ENCODE peak calls at places on chromosomes 3 and 15, in four cellular contexts. R, P, C and Z are unnamed samples.

GRCh38 chr15:68276668-68277067 is 877 bp upstream of the FEM1B start:
- DNase-seq in R (no peak), P (no peak), C (no peak), Z (no peak)

GRCh38 chr3:154904328-154904727 is 175.8 kb upstream of the MME start:
- DNase-seq in P (peak; percentile 54), R (no peak), C (no peak), Z (no peak)

GRCh38 chr3:28250999-28251398 is 9.6 kb downstream of the CMC1 start:
- DNase-seq in P (peak; percentile 21), C (no peak), R (no peak), Z (no peak)

GRCh38 chr3:81565066-81565465 is 196.4 kb downstream of the GBE1 start:
- DNase-seq in C (no peak), R (no peak), P (peak; percentile 6), Z (no peak)

GRCh38 chr3:139439278-139439677 is 37.0 kb downstream of the RBP2 start:
- DNase-seq in R (no peak), P (no peak), C (no peak), Z (no peak)

GRCh38 chr3:23696842-23697241 is 108.9 kb upstream of the UBE2E1 start:
- DNase-seq in P (peak; percentile 72), C (no peak), R (peak; percentile 67), Z (no peak)

GRCh38 chr3:63151893-63152292 is 126.2 kb upstream of the SYNPR start:
- DNase-seq in P (no peak), C (no peak), R (no peak), Z (no peak)

GRCh38 chr3:50502225-50502583 is 1.2 kb downstream of the CACNA2D2 start:
- DNase-seq in C (no peak), P (no peak), R (no peak), Z (no peak)

GRCh38 chr15:33780011-33780768 is 188.1 kb upstream of the CHRM5 start:
- DNase-seq in C (no peak), P (no peak), R (no peak), Z (no peak)

GRCh38 chr15:97745481-97746071 is 214.9 kb upstream of the ARRDC4 start:
- DNase-seq in P (no peak), C (no peak), R (peak; percentile 48), Z (no peak)

GRCh38 chr15:37086521-37086920 is 13.8 kb downstream of the MEIS2 start:
- DNase-seq in P (peak; percentile 7), R (no peak), C (no peak), Z (no peak)

GRCh38 chr15:90762109-90762508 is 45.0 kb downstream of the BLM start:
- DNase-seq in R (peak; percentile 35), C (peak; percentile 39), P (peak; percentile 68), Z (peak; percentile 81)

GRCh38 chr15:58069008-58069407 is 3.5 kb upstream of the ALDH1A2 start:
- DNase-seq in R (no peak), P (no peak), C (no peak), Z (no peak)

GRCh38 chr3:127867986-127868385 is 45.7 kb upstream of the MGLL start:
- DNase-seq in P (no peak), R (no peak), C (no peak), Z (no peak)

GRCh38 chr15:89155656-89156055 is 65.7 kb downstream of the RLBP1 start:
- DNase-seq in R (no peak), P (no peak), C (no peak), Z (peak; percentile 86)

GRCh38 chr15:90004671-90005070 is 3.5 kb downstream of the ZNF710 start:
- DNase-seq in R (peak; percentile 46), P (peak; percentile 99), C (peak; percentile 58), Z (peak; percentile 66)

GRCh38 chr15:42736793-42737528 is at the start of gene CDAN1:
- DNase-seq in C (peak; percentile 96), R (peak; percentile 95), P (peak; percentile 75), Z (peak; percentile 95)

GRCh38 chr3:158809642-158810041 is 7.8 kb downstream of the MFSD1 start:
- DNase-seq in P (peak; percentile 37), C (no peak), R (no peak), Z (no peak)

GRCh38 chr3:61778095-61778494 is 216.7 kb downstream of the PTPRG start:
- DNase-seq in R (no peak), P (no peak), C (no peak), Z (no peak)

GRCh38 chr3:114417682-114418081 is 123.9 kb downstream of the TIGIT start:
- DNase-seq in C (no peak), P (no peak), R (no peak), Z (no peak)

GRCh38 chr3:39146083-39146501 is 7.3 kb downstream of the CSRNP1 start:
- DNase-seq in R (peak; percentile 79), C (peak; percentile 74), P (no peak), Z (peak; percentile 64)
- H3K4me1 ChIP-seq in R (peaks cover 84% of the 10 kb centered on the region), C (no peaks in the 10 kb centered on the region), P (peaks cover 51% of the 10 kb centered on the region), Z (peaks cover 66% of the 10 kb centered on the region)

DNA sequence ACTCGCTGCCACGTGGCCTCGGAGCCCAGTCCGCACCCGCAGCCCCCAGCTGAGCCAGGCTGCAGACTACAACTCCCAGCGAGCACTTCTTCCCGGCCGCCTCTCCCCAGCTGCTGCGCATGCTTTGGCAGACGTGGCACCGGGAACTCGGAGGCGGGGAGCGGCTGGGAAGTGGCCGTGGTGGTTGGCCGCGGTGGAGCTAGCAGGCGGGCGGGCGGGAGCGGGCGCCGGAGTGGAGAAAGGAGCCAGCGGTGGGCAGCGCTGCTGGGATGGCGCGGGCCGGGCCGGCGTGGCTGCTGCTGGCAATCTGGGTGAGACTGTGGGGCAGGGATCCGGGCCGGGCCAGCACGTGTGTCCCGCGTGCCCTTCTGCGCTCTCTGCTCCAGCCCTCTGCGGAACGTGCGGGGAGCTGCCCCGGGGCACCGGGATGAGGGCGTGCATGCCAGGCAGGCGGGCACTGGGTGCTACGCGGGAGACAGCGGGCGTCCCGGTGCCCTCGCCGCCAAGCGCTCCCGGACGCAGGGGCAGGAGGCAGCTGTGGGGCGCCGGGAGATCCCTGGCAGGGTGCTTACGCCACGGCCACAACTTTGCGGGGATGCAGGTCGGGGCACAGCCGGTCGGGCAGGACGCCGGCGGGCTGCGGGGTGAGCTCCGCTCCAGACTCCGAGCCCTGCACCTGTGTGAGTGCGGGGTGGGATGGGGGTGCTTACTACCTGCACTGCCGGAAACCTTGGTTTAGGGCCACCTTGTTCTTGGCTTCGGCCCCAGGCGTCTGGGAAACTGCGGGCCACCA is at the start of gene PDIA5:
- DNase-seq in P (peak; percentile 86), C (peak; percentile 95), R (peak; percentile 92), Z (peak; percentile 93)
- TF ChIP-seq POLR2A in P (peak; percentile 79), C (peak; percentile 95), R (peak; percentile 79), Z (peak; percentile 90)

GRCh38 chr3:185760550-185760949 is 64.3 kb downstream of the IGF2BP2 start:
- DNase-seq in P (no peak), C (no peak), R (no peak), Z (no peak)
- H3K4me3 ChIP-seq in P (no peak overlapping the region), C (no peak overlapping the region), R (no peak overlapping the region), Z (no peak overlapping the region)

GRCh38 chr3:13569201-13569600 is 20.3 kb downstream of the FBLN2 start:
- DNase-seq in R (no peak), P (no peak), C (no peak), Z (no peak)

GRCh38 chr3:13566769-13567310 is 17.9 kb downstream of the FBLN2 start:
- DNase-seq in C (no peak), R (no peak), P (no peak), Z (no peak)

GRCh38 chr3:13566462-13566748 is 17.5 kb downstream of the FBLN2 start:
- DNase-seq in R (no peak), C (no peak), P (no peak), Z (no peak)

GRCh38 chr3:13568515-13568995 is 19.6 kb downstream of the FBLN2 start:
- DNase-seq in R (no peak), P (no peak), C (no peak), Z (no peak)

DNA sequence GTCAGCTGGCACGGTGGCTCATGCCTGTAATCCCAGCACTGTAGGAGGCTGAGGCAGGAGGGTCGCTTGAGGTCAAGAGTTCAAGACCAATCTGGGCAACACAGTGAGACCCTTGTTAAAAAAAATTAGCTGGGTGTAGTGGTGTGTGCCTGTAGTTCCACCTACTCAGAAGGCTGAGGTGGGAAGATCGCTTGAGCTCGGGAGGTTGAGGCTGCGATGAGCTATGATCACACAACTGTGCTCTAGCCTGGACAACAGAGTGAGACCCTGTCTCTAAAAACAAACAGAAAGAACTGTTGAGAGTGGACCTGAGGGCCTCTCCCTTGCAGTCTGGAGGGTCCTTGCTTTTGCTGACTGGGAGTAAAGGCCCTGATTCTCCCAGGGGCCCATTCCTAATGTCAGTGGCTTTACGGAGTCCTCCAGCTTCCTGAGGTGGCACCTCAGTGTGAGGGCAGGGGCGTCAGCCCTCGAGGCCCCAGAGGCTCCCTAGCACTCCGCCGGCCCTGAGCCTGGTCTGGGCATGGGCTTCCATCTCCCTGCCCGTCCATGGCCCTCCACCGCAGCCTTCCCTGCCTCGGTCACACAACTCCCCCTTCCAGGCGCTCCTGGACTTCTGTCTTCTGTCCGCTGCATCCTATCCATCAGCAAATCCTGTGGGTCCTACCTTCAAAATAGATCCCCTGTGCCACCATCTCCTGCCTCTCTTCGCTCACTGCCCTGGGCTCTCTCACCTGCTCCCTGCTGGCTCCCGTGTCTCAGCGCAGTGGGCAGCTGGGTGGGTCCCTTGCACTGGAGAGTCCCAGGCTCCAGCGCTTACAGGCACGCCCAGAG is 19.0 kb downstream of the FBLN2 start:
- DNase-seq in R (no peak), P (no peak), C (no peak), Z (no peak)
- H3K4me1 ChIP-seq in R (no peaks in the 10 kb centered on the region), P (no peaks in the 10 kb centered on the region), C (no peaks in the 10 kb centered on the region), Z (no peaks in the 10 kb centered on the region)

GRCh38 chr3:172522871-172523818 is at the start of gene TNFSF10:
- DNase-seq in C (peak; percentile 71), P (peak; percentile 22), R (peak; percentile 87), Z (peak; percentile 79)
- TF ChIP-seq POLR2A in C (peak; percentile 84), P (no peak), R (peak; percentile 97), Z (peak; percentile 73)

DNA sequence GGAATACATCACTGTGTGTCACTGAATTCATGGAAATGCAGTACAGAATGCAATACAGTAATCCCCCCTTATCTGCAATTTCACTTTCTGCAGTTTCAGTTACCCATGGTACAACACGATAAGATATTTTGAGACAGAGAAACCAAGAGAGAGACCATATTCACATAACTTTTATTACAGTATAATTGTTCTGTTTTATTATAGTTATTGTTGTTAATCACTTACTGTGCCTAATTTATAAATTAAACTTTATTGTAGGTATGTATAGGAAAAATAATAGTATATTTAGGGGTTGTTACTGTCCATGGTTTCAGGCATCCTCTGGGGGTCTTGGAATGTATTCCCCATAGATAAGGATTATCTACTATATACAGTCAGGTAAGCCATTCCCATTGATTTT is 61.8 kb downstream of the MBNL1 start:
- DNase-seq in R (no peak), C (no peak), P (no peak), Z (no peak)
- H3K4me3 ChIP-seq in R (no peak overlapping the region), C (no peak overlapping the region), P (no peak overlapping the region), Z (no peak overlapping the region)

GRCh38 chr3:4732974-4733373 is 239.8 kb downstream of the ITPR1 start:
- DNase-seq in R (no peak), P (no peak), C (no peak), Z (no peak)

GRCh38 chr3:4736284-4736861 is 242.9 kb upstream of the BHLHE40 start:
- DNase-seq in R (no peak), P (peak; percentile 50), C (no peak), Z (no peak)

GRCh38 chr3:4735243-4735642 is 242.1 kb downstream of the ITPR1 start:
- DNase-seq in R (no peak), C (no peak), P (no peak), Z (no peak)

GRCh38 chr3:4731543-4732111 is 238.5 kb downstream of the ITPR1 start:
- DNase-seq in P (no peak), C (no peak), R (no peak), Z (no peak)

DNA sequence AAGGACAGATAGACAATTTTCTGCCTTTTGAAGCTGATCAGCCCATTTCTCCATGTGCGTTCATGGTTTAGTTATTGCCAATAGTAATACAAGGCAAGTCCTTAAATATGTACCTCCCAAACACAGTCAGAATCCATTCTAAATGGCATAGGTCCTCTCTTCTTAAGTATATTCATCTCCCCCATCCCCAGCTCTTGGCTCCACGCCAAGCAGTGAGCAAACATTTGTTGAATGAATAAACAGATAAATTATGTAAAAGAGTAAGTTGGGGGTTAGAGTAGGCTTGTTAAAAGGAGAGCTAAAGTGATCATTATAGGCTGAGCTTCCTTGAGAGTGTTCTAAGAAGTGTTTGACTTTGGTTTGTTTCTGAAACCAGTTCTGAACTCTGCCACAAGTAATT is 241.3 kb downstream of the ITPR1 start:
- DNase-seq in C (no peak), P (no peak), R (no peak), Z (no peak)
- H3K4me1 ChIP-seq in C (no peaks in the 10 kb centered on the region), P (no peaks in the 10 kb centered on the region), R (peaks cover 3% of the 10 kb centered on the region), Z (peaks cover 4% of the 10 kb centered on the region)